ENCODE peak calls at places on chromosomes 6 and 20, in six cellular contexts. W is HuH-7.5, M is HEK293T, F is astrocyte of the spinal cord, V is fibroblast of the aortic adventitia, A is SK-N-SH. T is an unnamed sample.

GRCh38 chr6:168035098-168035660 is 37.7 kb downstream of the KIF25 start:
- DNase-seq in W (peak; percentile 82), M (peak; percentile 83), F (peak; percentile 70), V (peak; percentile 61), A (peak; percentile 90), T (peak; percentile 78)

GRCh38 chr6:158017621-158018369 is 36.1 kb downstream of the SYNJ2 start:
- DNase-seq in W (no peak), M (no peak), F (no peak), V (no peak), A (no peak), T (no peak)

GRCh38 chr6:17725083-17725482 is 18.4 kb upstream of the NUP153 start:
- DNase-seq in W (no peak), M (peak; percentile 47), F (peak; percentile 32), V (peak; percentile 53), A (peak; percentile 71), T (peak; percentile 20)

GRCh38 chr6:51569594-51569993 is 517.8 kb downstream of the PKHD1 start:
- DNase-seq in W (no peak), M (no peak), F (no peak), V (no peak), A (no peak), T (no peak)

GRCh38 chr20:59413326-59413865 is 113.0 kb downstream of the EDN3 start:
- DNase-seq in W (no peak), M (no peak), F (no peak), V (no peak), A (peak; percentile 55), T (no peak)

GRCh38 chr20:49646126-49646525 is 67.6 kb downstream of the B4GALT5 start:
- DNase-seq in W (no peak), M (no peak), F (peak; percentile 65), V (peak; percentile 32), A (no peak), T (no peak)

GRCh38 chr6:41072836-41073202 is at the start of gene NFYA:
- DNase-seq in W (peak; percentile 80), M (no peak), F (no peak), V (no peak), A (peak; percentile 93), T (peak; percentile 100)

GRCh38 chr6:4220619-4221018 is 85.2 kb upstream of the ECI2 start:
- DNase-seq in W (no peak), M (no peak), F (no peak), V (peak; percentile 81), A (no peak), T (no peak)

GRCh38 chr6:162100091-162100490 is 627.5 kb downstream of the PRKN start:
- DNase-seq in W (no peak), M (no peak), F (no peak), V (no peak), A (no peak), T (no peak)

GRCh38 chr20:53642196-53643030 is 48.8 kb upstream of the ZNF217 start:
- DNase-seq in W (peak; percentile 87), M (peak; percentile 52), F (peak; percentile 76), V (peak; percentile 61), A (no peak), T (no peak)

GRCh38 chr20:13877789-13878188 is 93.0 kb downstream of the NDUFAF5 start:
- DNase-seq in W (no peak), M (no peak), F (no peak), V (no peak), A (no peak), T (peak; percentile 22)

GRCh38 chr20:4130404-4131189 is 115.2 kb upstream of the RNF24 start:
- DNase-seq in W (no peak), M (no peak), F (peak; percentile 64), V (peak; percentile 46), A (no peak), T (no peak)

GRCh38 chr6:4884646-4885427 is 108.6 kb downstream of the CDYL start:
- DNase-seq in W (no peak), M (no peak), F (no peak), V (no peak), A (no peak), T (no peak)

GRCh38 chr6:4909063-4909645 is 94.7 kb downstream of the RPP40 start:
- DNase-seq in W (no peak), M (peak; percentile 25), F (no peak), V (no peak), A (no peak), T (no peak)

GRCh38 chr6:17869010-17869752 is 118.3 kb downstream of the KIF13A start:
- DNase-seq in W (no peak), M (no peak), F (peak; percentile 64), V (peak; percentile 68), A (peak; percentile 22), T (no peak)

GRCh38 chr6:32195902-32196681 is 3.6 kb upstream of the GPSM3 start:
- DNase-seq in W (peak; percentile 82), M (peak; percentile 62), F (peak; percentile 90), V (peak; percentile 81), A (peak; percentile 88), T (peak; percentile 81)